ENCODE peak calls at places on chromosomes 4 and X, in seven cellular contexts. E, H, B, X, A, N and W are unnamed samples.
A peak's percentile ranks its signal among the peaks of the same experiment; 100 is the strongest.

GRCh38 chr4:153142700-153143438 is 61.4 kb upstream of the TRIM2 start:
- DNase-seq in E (peak; percentile 52), H (peak; percentile 37), B (peak; percentile 87), X (peak; percentile 82), A (peak; percentile 62), N (peak; percentile 75), W (no peak)

GRCh38 chr4:111849726-111850284 is 295.4 kb upstream of the FAM241A start:
- DNase-seq in E (no peak), H (no peak), B (no peak), X (peak; percentile 2), A (no peak), N (peak; percentile 3), W (no peak)

GRCh38 chr4:41281038-41281634 is 24.4 kb downstream of the UCHL1 start:
- DNase-seq in E (peak; percentile 72), H (no peak), B (peak; percentile 64), X (peak; percentile 78), A (no peak), N (peak; percentile 79), W (no peak)

GRCh38 chr4:108396900-108397299 is 223.5 kb upstream of the RPL34 start:
- DNase-seq in E (no peak), H (no peak), B (no peak), X (no peak), A (no peak), N (no peak), W (no peak)

GRCh38 chr4:17762705-17763104 is 18.7 kb downstream of the FAM184B start:
- DNase-seq in E (no peak), H (no peak), B (peak; percentile 32), X (peak; percentile 22), A (no peak), N (peak; percentile 74), W (no peak)

GRCh38 chr4:15366660-15367059 is 61.2 kb upstream of the C1QTNF7 start:
- DNase-seq in E (no peak), H (no peak), B (no peak), X (no peak), A (no peak), N (no peak), W (no peak)

GRCh38 chr4:4325321-4325720 is 35.3 kb downstream of the ZBTB49 start:
- DNase-seq in E (no peak), H (no peak), B (no peak), X (no peak), A (no peak), N (no peak), W (no peak)

GRCh38 chr4:79598214-79598613 is 190.2 kb upstream of the GK2 start:
- DNase-seq in E (no peak), H (no peak), B (no peak), X (no peak), A (no peak), N (no peak), W (no peak)

GRCh38 chrX:44234116-44234515 is 109.4 kb downstream of the EFHC2 start:
- DNase-seq in E (no peak), H (no peak), B (no peak), X (no peak), A (no peak), N (no peak), W (no peak)

GRCh38 chrX:135931644-135932487 is 38.4 kb downstream of the SAGE1 start:
- DNase-seq in E (peak; percentile 43), H (no peak), B (peak; percentile 54), X (peak; percentile 16), A (peak; percentile 13), N (peak; percentile 45), W (no peak)

GRCh38 chrX:806586-806985 is 176.0 kb downstream of the SHOX start:
- DNase-seq in E (no peak), H (no peak), B (no peak), X (no peak), A (no peak), N (no peak), W (no peak)
- TF ChIP-seq CTCF in E (no peak), H (no peak), B (no peak), X (no peak), A (no peak), N (no peak), W (no peak)

DNA sequence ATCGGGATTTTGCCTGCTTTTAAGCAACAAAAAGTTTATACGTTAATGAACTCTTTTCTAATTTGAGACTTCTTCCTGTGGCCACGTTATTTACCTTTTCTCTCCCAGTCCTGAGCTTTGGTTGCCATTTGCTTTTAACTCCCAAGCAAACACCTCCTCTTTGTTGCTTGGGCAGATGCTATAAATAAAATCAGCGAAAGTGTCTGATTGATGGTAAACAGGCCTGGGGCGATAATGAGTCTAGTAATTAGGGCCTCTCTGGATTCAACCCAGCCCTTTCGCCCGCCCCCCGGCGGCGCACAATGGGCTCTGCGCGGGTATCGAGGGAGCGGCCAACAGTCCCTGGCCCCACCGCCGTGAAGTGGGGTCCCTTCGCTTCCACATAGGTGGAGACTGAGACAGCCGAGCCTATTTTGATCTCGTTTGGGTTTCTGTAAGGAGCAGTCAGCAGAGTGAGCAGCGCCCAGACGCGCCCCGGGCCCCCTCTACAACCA is 791 bp downstream of the CLGN start:
- DNase-seq in E (no peak), H (no peak), B (peak; percentile 52), X (peak; percentile 18), A (peak; percentile 47), N (no peak), W (no peak)
- TF ChIP-seq CTCF in E (no peak), H (no peak), B (peak; percentile 42), X (peak; percentile 25), A (no peak), N (peak; percentile 11), W (peak; percentile 19)

GRCh38 chrX:131812847-131813825 is 210.0 kb upstream of the STK26 start:
- DNase-seq in E (no peak), H (peak; percentile 52), B (no peak), X (peak; percentile 85), A (no peak), N (peak; percentile 77), W (no peak)

GRCh38 chrX:131818297-131818936 is 204.7 kb upstream of the STK26 start:
- DNase-seq in E (no peak), H (no peak), B (no peak), X (no peak), A (no peak), N (no peak), W (no peak)

GRCh38 chrX:131821945-131822622 is 201.0 kb upstream of the STK26 start:
- DNase-seq in E (no peak), H (peak; percentile 62), B (no peak), X (peak; percentile 86), A (no peak), N (peak; percentile 80), W (no peak)

DNA sequence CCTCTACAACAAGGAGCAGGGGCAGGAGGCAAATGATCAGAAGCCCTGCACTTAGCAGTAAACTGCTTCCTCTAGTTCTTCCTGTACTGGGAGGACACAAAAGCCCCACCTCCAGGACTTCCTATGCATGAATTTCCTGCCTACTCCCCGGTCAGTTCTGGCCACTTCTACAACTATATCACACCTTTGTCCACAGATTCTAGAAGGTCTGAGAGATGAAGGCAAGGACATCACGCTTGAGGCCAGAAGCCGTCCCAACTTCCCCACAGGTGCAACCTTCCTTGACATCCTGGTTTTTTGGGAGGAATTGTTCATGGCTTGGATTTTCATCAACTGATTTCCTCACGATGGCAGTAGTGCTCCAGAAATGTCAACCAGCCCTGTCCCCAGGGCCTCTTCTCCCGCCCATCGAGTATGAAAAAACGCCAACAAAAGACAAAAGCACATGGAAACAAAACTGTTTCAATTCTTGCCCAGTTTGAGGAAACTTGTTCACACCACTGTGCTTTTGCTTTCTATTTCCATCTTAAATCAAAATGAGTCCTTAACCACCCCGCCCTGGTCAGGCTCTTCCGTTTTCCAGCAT is 206.5 kb upstream of the STK26 start:
- DNase-seq in E (no peak), H (peak; percentile 73), B (no peak), X (peak; percentile 85), A (no peak), N (peak; percentile 75), W (no peak)
- TF ChIP-seq CTCF in E (no peak), H (no peak), B (no peak), X (peak; percentile 5), A (peak; percentile 71), N (peak; percentile 26), W (no peak)

GRCh38 chr4:20944961-20945360 is 244.7 kb downstream of the PACRGL start:
- DNase-seq in E (no peak), H (no peak), B (no peak), X (no peak), A (no peak), N (no peak), W (no peak)

DNA sequence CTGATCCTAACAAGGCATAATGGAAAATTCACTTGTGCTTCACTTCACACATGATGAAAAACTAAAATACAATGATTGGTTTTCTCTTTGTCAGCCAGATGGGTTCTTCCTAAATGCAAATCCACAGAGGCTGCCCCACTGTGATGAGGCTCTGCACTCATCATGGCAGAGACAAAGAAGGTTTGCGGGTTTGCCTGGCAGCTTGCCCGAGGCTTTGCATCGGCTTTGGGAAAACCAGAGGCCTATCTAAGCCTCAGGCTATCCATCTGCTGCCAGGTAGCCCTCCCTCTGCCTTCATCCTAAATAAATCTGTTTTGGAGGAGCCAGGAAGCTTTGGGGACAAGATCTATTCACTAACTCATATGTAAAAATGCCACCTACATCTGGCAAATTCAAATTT is 244.2 kb downstream of the PACRGL start:
- DNase-seq in E (no peak), H (no peak), B (peak; percentile 46), X (no peak), A (no peak), N (no peak), W (no peak)
- TF ChIP-seq CTCF in E (no peak), H (no peak), B (no peak), X (no peak), A (no peak), N (no peak), W (no peak)